ENCODE peak calls at places on chromosomes 7 and 10, in nine cellular contexts. D is A549, T is upper lobe of left lung, Q is HepG2, E is tibial nerve, F is sigmoid colon, S is stomach, H is esophagus muscularis mucosa, I is ovary. V is an unnamed sample.

GRCh38 chr7:100726998-100727761 is 6.2 kb upstream of the ZAN start:
- DNase-seq in D (no peak), I (no peak), T (no peak), F (peak), E (no peak), S (no peak), Q (peak), H (no peak), V (no peak)

GRCh38 chr10:988667-989545 is 672 bp downstream of the GTPBP4 start:
- DNase-seq in D (no peak), H (no peak), E (no peak), I (peak), F (no peak), Q (no peak), S (no peak), T (no peak), V (no peak)

GRCh38 chr10:113953505-113954272 is 90.0 kb upstream of the ADRB1 start:
- DNase-seq in F (no peak), T (no peak), H (no peak), E (no peak), Q (no peak), I (no peak), D (no peak), S (no peak), V (no peak)

GRCh38 chr10:100978896-100979185 is 8.5 kb downstream of the MRPL43 start:
- DNase-seq in F (peak), E (no peak), I (no peak), D (no peak), S (no peak), T (no peak), Q (no peak), H (no peak), V (no peak)

GRCh38 chr10:33661580-33662269 is 327.3 kb upstream of the NRP1 start:
- DNase-seq in F (peak), S (peak), Q (peak), E (peak), D (peak), H (peak), I (peak), T (peak), V (peak)

GRCh38 chr10:71985542-71986250 is 21.5 kb downstream of the CHST3 start:
- DNase-seq in H (no peak), Q (no peak), I (no peak), F (no peak), E (no peak), T (no peak), S (no peak), D (no peak), V (no peak)

GRCh38 chr10:5199398-5199797 is 2.8 kb downstream of the AKR1C4 start:
- DNase-seq in E (no peak), S (no peak), H (no peak), I (no peak), F (no peak), T (no peak), Q (no peak), D (peak), V (no peak)

GRCh38 chr10:29609696-29610095 is 25.1 kb downstream of the SVIL start:
- DNase-seq in F (peak), T (no peak), D (no peak), Q (no peak), E (no peak), H (no peak), S (peak), I (no peak), V (no peak)

GRCh38 chr10:1272079-1272478 is 215.9 kb downstream of the WDR37 start:
- DNase-seq in E (no peak), T (no peak), D (no peak), I (no peak), S (no peak), Q (no peak), H (no peak), F (no peak), V (peak)

GRCh38 chr10:48306870-48307531 is 524 bp downstream of the MAPK8 start:
- DNase-seq in S (peak), E (peak), Q (peak), F (peak), H (no peak), T (peak), D (peak), I (peak), V (peak)

GRCh38 chr7:153616808-153617207 is 435.4 kb upstream of the DPP6 start:
- DNase-seq in H (no peak), S (no peak), T (no peak), Q (no peak), I (no peak), E (no peak), F (no peak), D (no peak), V (no peak)

GRCh38 chr7:47568056-47568455 is 13.9 kb downstream of the TNS3 start:
- DNase-seq in F (no peak), E (no peak), S (no peak), D (no peak), Q (no peak), I (no peak), H (no peak), T (no peak), V (no peak)

GRCh38 chr7:107667341-107667740 is 6.7 kb downstream of the SLC26A4 start:
- DNase-seq in D (no peak), Q (no peak), F (no peak), S (no peak), T (no peak), H (no peak), I (no peak), E (no peak), V (no peak)

GRCh38 chr10:18005445-18005780 is 53.7 kb downstream of the SLC39A12 start:
- DNase-seq in S (no peak), D (no peak), H (no peak), Q (no peak), I (no peak), E (no peak), T (no peak), F (no peak), V (no peak)

GRCh38 chr10:80356563-80356999 is at the start of the genes DYDC1 and DYDC2:
- DNase-seq in E (no peak), T (peak), Q (no peak), I (peak), F (peak), D (no peak), S (peak), H (no peak), V (peak)

GRCh38 chr10:118842826-118843624 is 88.3 kb upstream of the CACUL1 start:
- DNase-seq in D (no peak), H (no peak), T (no peak), F (no peak), S (no peak), Q (no peak), E (no peak), I (no peak), V (no peak)

GRCh38 chr10:26318672-26319071 is 102.1 kb downstream of the GAD2 start:
- DNase-seq in S (peak), D (no peak), H (no peak), Q (no peak), I (no peak), E (no peak), T (no peak), F (no peak), V (no peak)

GRCh38 chr7:123024989-123025758 is 29.7 kb upstream of the TAS2R16 start:
- DNase-seq in D (no peak), S (no peak), F (no peak), I (no peak), H (no peak), T (no peak), E (no peak), Q (no peak), V (no peak)

GRCh38 chr10:96014473-96015102 is 28.8 kb upstream of the CCNJ start:
- DNase-seq in S (no peak), F (no peak), E (no peak), D (no peak), H (no peak), Q (no peak), I (no peak), T (no peak), V (no peak)

GRCh38 chr10:48382982-48383381 is 76.5 kb downstream of the MAPK8 start:
- DNase-seq in S (no peak), D (no peak), Q (no peak), I (no peak), F (no peak), H (no peak), T (no peak), E (no peak), V (no peak)

GRCh38 chr10:2938869-2939268 is 128.5 kb upstream of the PFKP start:
- DNase-seq in H (no peak), D (peak), I (no peak), E (no peak), F (no peak), Q (peak), T (no peak), S (no peak), V (no peak)

GRCh38 chr7:121755818-121756501 is 117.0 kb upstream of the PTPRZ1 start:
- DNase-seq in Q (no peak), S (peak), I (no peak), T (peak), E (no peak), H (no peak), D (no peak), F (no peak), V (no peak)

GRCh38 chr7:84248267-84248666 is 53.7 kb upstream of the SEMA3A start:
- DNase-seq in Q (no peak), H (no peak), E (no peak), F (no peak), D (no peak), T (no peak), S (no peak), I (no peak), V (no peak)

GRCh38 chr7:38222481-38223096 is 44.5 kb downstream of the STARD3NL start:
- DNase-seq in Q (peak), I (no peak), D (peak), H (no peak), T (no peak), S (no peak), F (no peak), E (no peak), V (peak)

GRCh38 chr10:21330628-21331020 is 194.9 kb downstream of the SKIDA1 start:
- DNase-seq in S (no peak), D (peak), F (no peak), I (no peak), T (no peak), E (no peak), H (no peak), Q (no peak), V (no peak)

GRCh38 chr10:90112681-90113080 is 411.3 kb downstream of the KIF20B start:
- DNase-seq in T (no peak), E (no peak), H (no peak), D (no peak), F (no peak), Q (no peak), I (no peak), S (no peak), V (no peak)

GRCh38 chr7:27607210-27607606 is 55.5 kb downstream of the HIBADH start:
- DNase-seq in Q (no peak), S (no peak), T (no peak), F (no peak), H (no peak), I (no peak), D (no peak), E (no peak), V (no peak)

GRCh38 chr7:135755351-135755753 is 6.7 kb upstream of the FAM180A start:
- DNase-seq in I (no peak), D (no peak), F (peak), T (no peak), H (no peak), S (no peak), Q (no peak), E (no peak), V (no peak)

GRCh38 chr10:43136432-43136831 is 1.8 kb upstream of the CSGALNACT2 start:
- DNase-seq in I (no peak), S (no peak), H (no peak), D (no peak), E (no peak), F (no peak), Q (no peak), T (no peak), V (peak)

GRCh38 chr7:16934947-16935742 is 53.4 kb upstream of the AGR3 start:
- DNase-seq in Q (no peak), E (no peak), H (no peak), D (peak), F (no peak), T (no peak), S (peak), I (no peak), V (no peak)

GRCh38 chr10:88651131-88651541 is 13.1 kb upstream of the LIPF start:
- DNase-seq in D (peak), S (no peak), F (no peak), E (no peak), T (no peak), Q (no peak), I (no peak), H (no peak), V (no peak)

GRCh38 chr7:140475747-140476333 is 3.5 kb downstream of the MKRN1 start:
- DNase-seq in E (no peak), F (peak), D (peak), S (peak), Q (peak), I (no peak), T (peak), H (no peak), V (peak)

GRCh38 chr10:3217301-3217700 is 44.7 kb upstream of the PITRM1 start:
- DNase-seq in S (no peak), F (no peak), I (no peak), D (no peak), Q (no peak), E (no peak), H (no peak), T (no peak), V (no peak)

GRCh38 chr7:125396466-125397151 is 467.0 kb upstream of the POT1 start:
- DNase-seq in D (no peak), F (no peak), I (no peak), E (no peak), Q (no peak), S (no peak), T (no peak), H (no peak), V (no peak)

GRCh38 chr7:18715988-18716387 is 220.4 kb downstream of the HDAC9 start:
- DNase-seq in T (no peak), E (no peak), H (no peak), I (no peak), D (no peak), Q (no peak), F (no peak), S (no peak), V (no peak)

DNA sequence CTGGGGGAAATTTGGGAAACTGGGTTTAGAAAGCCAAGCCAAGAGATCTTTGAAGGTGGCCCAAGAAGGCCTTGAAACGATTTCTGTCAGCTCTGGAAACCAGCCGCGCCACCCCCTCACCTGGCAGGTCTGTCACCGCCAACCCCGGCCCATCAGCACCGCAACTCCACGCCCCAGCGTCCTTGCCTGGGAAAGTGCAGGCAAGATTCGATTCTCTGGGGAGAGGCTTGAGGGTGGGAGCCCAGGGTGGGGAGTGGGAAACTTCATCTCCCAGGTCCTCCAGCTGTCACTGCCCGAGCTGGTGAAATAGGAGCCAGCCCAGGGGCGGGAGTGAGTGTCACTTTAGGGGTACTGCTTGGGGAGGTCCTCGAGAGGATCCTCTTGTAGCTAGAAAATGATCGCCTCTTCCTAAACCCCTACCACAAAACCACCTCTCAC is 2.2 kb downstream of the ZNF467 start:
- DNase-seq in F (no peak), T (peak), D (no peak), S (peak), E (no peak), H (no peak), I (no peak), Q (no peak), V (no peak)
- TF ChIP-seq EP300 in F (no peak), T (no peak), D (no peak), S (no peak), E (no peak), H (no peak), I (no peak), Q (no peak), V (no peak)

DNA sequence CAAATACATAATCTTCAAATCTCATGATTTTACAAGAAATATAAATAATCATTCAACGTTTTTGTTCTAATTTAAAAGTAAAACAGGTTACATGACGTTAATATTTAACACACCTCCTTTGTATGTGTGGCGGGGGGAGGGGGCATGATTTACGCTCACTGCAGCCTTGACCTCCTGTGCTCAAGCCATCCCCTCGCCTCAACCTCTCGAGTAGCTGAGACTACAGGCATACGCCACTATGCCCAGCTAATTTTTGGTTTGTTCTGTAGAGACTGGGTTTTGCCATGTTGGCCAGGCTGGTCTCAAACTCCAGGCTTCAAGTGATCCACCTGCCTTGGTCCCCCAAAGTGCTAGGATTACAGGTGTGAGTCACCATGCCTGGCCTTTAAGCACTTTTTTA is 7.2 kb upstream of the CACNA2D1 start:
- DNase-seq in S (no peak), I (no peak), E (no peak), H (no peak), F (no peak), T (no peak), Q (no peak), D (no peak), V (no peak)
- TF ChIP-seq EP300 in S (no peak), I (no peak), E (no peak), H (no peak), F (no peak), T (no peak), Q (no peak), D (no peak), V (no peak)

GRCh38 chr7:126699707-126700106 is 553.0 kb downstream of the GRM8 start:
- DNase-seq in T (no peak), D (no peak), E (no peak), H (no peak), I (no peak), Q (no peak), S (no peak), F (no peak), V (peak)

GRCh38 chr7:126700807-126701604 is 551.7 kb downstream of the GRM8 start:
- DNase-seq in I (peak), H (no peak), E (no peak), D (peak), Q (peak), T (peak), S (no peak), F (no peak), V (peak)

GRCh38 chr7:126698909-126699308 is 553.8 kb downstream of the GRM8 start:
- DNase-seq in D (no peak), T (no peak), S (no peak), F (no peak), H (no peak), E (no peak), Q (no peak), I (no peak), V (peak)

GRCh38 chr7:126698446-126698845 is 554.3 kb downstream of the GRM8 start:
- DNase-seq in I (no peak), H (no peak), S (no peak), F (no peak), T (no peak), E (no peak), D (no peak), Q (no peak), V (no peak)

GRCh38 chr7:126702242-126703016 is 550.3 kb downstream of the GRM8 start:
- DNase-seq in E (no peak), D (no peak), I (no peak), S (no peak), H (no peak), Q (no peak), F (no peak), T (no peak), V (no peak)
- TF ChIP-seq EP300 in E (no peak), D (no peak), I (no peak), S (no peak), H (no peak), Q (no peak), F (no peak), T (no peak), V (no peak)

DNA sequence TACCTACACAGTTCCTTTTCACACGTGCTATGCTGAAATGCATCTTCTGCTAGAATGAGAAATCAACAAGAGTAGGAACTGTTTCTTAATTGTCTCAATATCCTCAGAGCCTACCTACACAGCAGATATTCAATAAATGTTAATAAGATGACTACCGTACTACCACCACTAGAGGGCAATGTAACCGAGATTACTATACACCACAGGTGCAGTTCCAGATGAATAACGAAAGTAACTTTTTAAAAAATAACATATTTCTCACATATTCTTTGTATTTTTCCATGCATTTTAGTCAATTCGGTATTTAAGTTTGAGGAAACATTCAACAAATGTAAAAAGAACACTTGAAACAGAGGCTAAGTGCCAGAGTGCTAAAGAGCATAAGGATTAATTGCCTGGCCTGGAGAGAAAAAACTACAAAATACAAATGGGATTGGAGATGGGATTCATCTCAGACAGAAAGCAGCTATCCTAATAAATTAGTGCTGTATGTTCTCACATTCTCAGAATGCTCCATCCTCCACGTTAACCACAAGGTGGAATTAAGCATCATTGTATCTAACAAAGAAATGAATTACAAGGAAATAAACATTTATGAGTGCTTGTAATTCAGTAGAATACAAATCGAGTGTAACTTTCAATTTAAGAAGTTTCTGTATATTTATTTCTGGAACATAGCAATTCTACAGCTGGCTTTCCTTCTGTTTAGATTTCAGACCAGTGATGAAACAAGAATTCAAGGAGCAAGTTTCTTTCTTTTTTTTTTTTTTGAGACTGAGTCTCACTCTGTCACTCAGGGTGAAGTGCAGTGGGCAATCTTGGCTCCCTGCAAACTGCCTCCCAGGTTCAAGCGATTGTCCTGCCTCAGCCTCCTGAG is 20.3 kb upstream of the HECTD2 start:
- DNase-seq in T (no peak), S (no peak), E (no peak), I (no peak), Q (peak), D (peak), H (no peak), F (no peak), V (peak)
- TF ChIP-seq EP300 in T (no peak), S (no peak), E (no peak), I (no peak), Q (no peak), D (no peak), H (no peak), F (no peak), V (no peak)

DNA sequence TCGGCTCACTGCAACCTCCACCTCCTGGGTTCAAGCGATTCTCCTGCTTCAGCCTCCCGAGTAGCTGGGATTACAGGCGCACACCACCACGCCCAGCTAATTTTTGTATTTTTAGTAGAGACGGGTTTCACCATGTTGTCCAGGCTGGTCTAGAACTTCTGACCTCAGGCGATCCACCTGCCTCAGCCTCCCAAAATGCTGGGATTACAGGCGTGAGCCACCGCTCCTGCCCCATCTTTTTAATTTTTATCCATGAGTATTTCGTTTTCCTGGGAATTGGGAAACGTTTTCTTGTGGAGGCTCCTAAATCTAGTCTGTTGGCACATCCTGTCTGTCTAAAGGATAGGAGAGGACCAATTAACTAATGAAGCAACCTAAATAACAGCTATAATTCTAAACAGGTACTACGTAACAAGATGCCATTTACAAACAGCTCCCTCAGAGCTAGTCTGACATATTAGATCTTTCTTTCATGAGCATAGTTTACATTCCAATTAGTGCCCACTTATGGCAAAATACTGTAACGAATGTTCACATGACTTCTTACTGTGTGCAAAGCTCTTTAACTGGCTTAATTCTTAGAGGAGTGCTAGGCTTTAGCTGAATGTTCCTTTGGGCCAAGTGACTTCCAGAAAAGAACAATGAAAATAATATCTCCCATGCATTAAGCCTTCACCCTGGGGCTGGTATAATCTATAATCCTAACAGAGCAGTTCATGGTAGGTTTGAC is 150.9 kb upstream of the YAE1 start:
- DNase-seq in E (no peak), S (no peak), D (no peak), Q (no peak), T (no peak), I (no peak), F (no peak), H (no peak), V (no peak)
- TF ChIP-seq EP300 in E (no peak), S (no peak), D (no peak), Q (no peak), T (no peak), I (no peak), F (no peak), H (no peak), V (no peak)

GRCh38 chr7:12518920-12519681 is 51.4 kb upstream of the SCIN start:
- DNase-seq in Q (peak), E (no peak), D (peak), I (no peak), F (no peak), H (no peak), T (no peak), S (no peak), V (peak)
- TF ChIP-seq EP300 in Q (no peak), E (no peak), D (no peak), I (no peak), F (no peak), H (no peak), T (no peak), S (no peak), V (no peak)

V was measured in SK-N-SH.